ENCODE peak calls at places on chromosomes 13 and 19, in five cellular contexts. Y, A, T, L and H are unnamed samples. For H3K4me1, the result is how much of the 10 kb centered on the place peaks cover.

GRCh38 chr13:56909896-56910600 is 230.7 kb upstream of the PRR20A start:
- DNase-seq in Y (no peak), A (no peak), T (no peak), L (no peak), H (no peak)

GRCh38 chr13:29925457-29925856 is 75.0 kb upstream of the UBL3 start:
- DNase-seq in Y (no peak), A (peak), T (peak), L (peak), H (peak)

GRCh38 chr13:32259116-32259515 is 56.0 kb downstream of the ZAR1L start:
- DNase-seq in Y (no peak), A (no peak), T (no peak), L (no peak), H (no peak)

GRCh38 chr19:8302734-8303133 is 5.4 kb downstream of the CD320 start:
- DNase-seq in Y (no peak), A (no peak), T (peak), L (no peak), H (no peak)

GRCh38 chr19:39154626-39155100 is 29.1 kb downstream of the PAK4 start:
- DNase-seq in Y (peak), A (peak), T (peak), L (peak), H (peak)

GRCh38 chr13:22047082-22047784 is 376.4 kb downstream of the FGF9 start:
- DNase-seq in Y (peak), A (no peak), T (no peak), L (no peak), H (no peak)

GRCh38 chr19:10567696-10568443 is 909 bp downstream of the CDKN2D start:
- DNase-seq in Y (no peak), A (no peak), T (no peak), L (no peak), H (no peak)

GRCh38 chr19:7862413-7862951 is 11.7 kb downstream of the PRR36 start:
- DNase-seq in Y (peak), A (peak), T (peak), L (peak), H (peak)

GRCh38 chr19:18508585-18508984 is 13.3 kb downstream of the ELL start:
- DNase-seq in Y (no peak), A (no peak), T (no peak), L (no peak), H (no peak)

GRCh38 chr19:33510728-33511255 is 10.8 kb downstream of the PEPD start:
- DNase-seq in Y (no peak), A (no peak), T (no peak), L (no peak), H (no peak)

GRCh38 chr13:110109910-110110309 is 197.0 kb downstream of the COL4A1 start:
- DNase-seq in Y (no peak), A (no peak), T (no peak), L (no peak), H (peak)

GRCh38 chr19:28523619-28524018 is 689.3 kb downstream of the UQCRFS1 start:
- DNase-seq in Y (no peak), A (no peak), T (no peak), L (no peak), H (no peak)

GRCh38 chr13:39317284-39317683 is 279.0 kb downstream of the NHLRC3 start:
- DNase-seq in Y (no peak), A (no peak), T (no peak), L (no peak), H (peak)

GRCh38 chr13:54573186-54573585 is 1544.6 kb downstream of the OLFM4 start:
- DNase-seq in Y (no peak), A (no peak), T (no peak), L (no peak), H (no peak)

GRCh38 chr19:29622191-29623070 is 16.3 kb downstream of the POP4 start:
- DNase-seq in Y (no peak), A (peak), T (no peak), L (no peak), H (peak)

GRCh38 chr19:18718015-18718526 is 34.6 kb downstream of the CRTC1 start:
- DNase-seq in Y (no peak), A (peak), T (no peak), L (no peak), H (no peak)

GRCh38 chr13:102198418-102199322 is 203.2 kb downstream of the FGF14 start:
- DNase-seq in Y (no peak), A (no peak), T (no peak), L (no peak), H (no peak)

GRCh38 chr13:49561064-49561410 is 24.3 kb downstream of the RCBTB1 start:
- DNase-seq in Y (no peak), A (peak), T (no peak), L (no peak), H (no peak)

GRCh38 chr13:27960362-27961226 is 8.5 kb downstream of the CDX2 start:
- DNase-seq in Y (no peak), A (peak), T (peak), L (peak), H (peak)

GRCh38 chr13:28659611-28659970 is 661 bp downstream of the POMP start:
- DNase-seq in Y (no peak), A (no peak), T (no peak), L (no peak), H (no peak)

GRCh38 chr19:53892981-53893325 is 11.0 kb downstream of the PRKCG start:
- DNase-seq in Y (no peak), A (peak), T (no peak), L (no peak), H (no peak)

GRCh38 chr19:29771708-29772415 is 39.9 kb upstream of the CCNE1 start:
- DNase-seq in Y (peak), A (peak), T (peak), L (no peak), H (peak)

GRCh38 chr13:67275351-67275989 is 45.3 kb upstream of the PCDH9 start:
- DNase-seq in Y (no peak), A (no peak), T (no peak), L (no peak), H (no peak)

GRCh38 chr13:39565036-39565949 is 37.7 kb downstream of the LHFPL6 start:
- DNase-seq in Y (peak), A (no peak), T (no peak), L (no peak), H (no peak)

DNA sequence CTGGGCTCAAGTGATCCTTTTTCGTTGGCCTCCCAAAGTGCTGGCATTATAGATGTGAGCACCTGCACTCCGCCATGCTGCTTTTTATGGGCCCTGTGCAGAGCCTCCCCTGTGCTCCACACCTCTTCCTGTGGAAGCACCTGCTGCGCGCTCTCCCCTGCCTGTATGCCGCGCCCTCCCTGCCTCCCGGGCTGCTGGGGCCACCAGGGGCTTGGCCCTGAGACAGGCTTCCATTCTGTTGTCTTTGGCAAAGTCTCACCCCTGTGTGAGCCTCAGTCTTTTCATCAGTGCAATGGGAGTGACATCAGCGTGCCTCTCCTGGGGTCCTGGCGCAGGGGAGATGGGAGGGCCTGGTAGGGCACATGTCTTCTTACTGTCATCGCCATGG is 1.3 kb downstream of the FAM174C start:
- DNase-seq in Y (no peak), A (no peak), T (no peak), L (no peak), H (peak)
- TF ChIP-seq POLR2AphosphoS5 in Y (no peak), A (no peak), T (no peak), L (no peak), H (peak)

GRCh38 chr19:45041125-45041524 is 2.3 kb downstream of the CLASRP start:
- DNase-seq in Y (no peak), A (no peak), T (no peak), L (no peak), H (no peak)
- H3K4me1 ChIP-seq in Y (under half), A (under half), T (half or more), L (under half), H (under half)

GRCh38 chr19:48290923-48291700 is 21.2 kb downstream of the ZNF114 start:
- DNase-seq in Y (no peak), A (peak), T (peak), L (peak), H (peak)
- TF ChIP-seq POLR2AphosphoS5 in Y (peak), A (no peak), T (no peak), L (no peak), H (no peak)

GRCh38 chr13:33379597-33379996 is 94.0 kb upstream of the STARD13 start:
- DNase-seq in Y (no peak), A (no peak), T (no peak), L (no peak), H (no peak)
- H3K4me1 ChIP-seq in Y (under half), A (under half), T (under half), L (under half), H (under half)

GRCh38 chr13:77584111-77584510 is 48.6 kb downstream of the SCEL start:
- DNase-seq in Y (no peak), A (no peak), T (no peak), L (no peak), H (no peak)
- TF ChIP-seq POLR2AphosphoS5 in Y (no peak), A (no peak), T (no peak), L (no peak), H (no peak)

GRCh38 chr13:20826810-20827560 is 53.2 kb upstream of the EEF1AKMT1 start:
- DNase-seq in Y (no peak), A (no peak), T (no peak), L (no peak), H (no peak)
- H3K4me1 ChIP-seq in Y (under half), A (under half), T (under half), L (under half), H (under half)

GRCh38 chr13:100610399-100611347 is 22.1 kb upstream of the GGACT start:
- DNase-seq in Y (no peak), A (no peak), T (no peak), L (no peak), H (no peak)
- TF ChIP-seq POLR2AphosphoS5 in Y (no peak), A (no peak), T (no peak), L (no peak), H (no peak)